ENCODE peak calls at places on chromosome 21, in six cellular contexts. X, F, N, L, U and C are unnamed samples.

GRCh38 chr21:41497836-41498235 is 10.1 kb downstream of the TMPRSS2 start:
- DNase-seq in X (no peak), N (no peak), U (no peak), F (no peak), L (no peak), C (no peak)

GRCh38 chr21:41501919-41502318 is 6.0 kb downstream of the TMPRSS2 start:
- DNase-seq in N (peak; percentile 52), U (no peak), L (no peak), X (peak; percentile 80), F (no peak), C (no peak)

GRCh38 chr21:28018741-28019669 is 973.7 kb downstream of the LTN1 start:
- DNase-seq in F (no peak), X (peak; percentile 55), U (no peak), L (no peak), N (peak; percentile 43), C (no peak)

GRCh38 chr21:15908187-15908586 is 178.4 kb downstream of the USP25 start:
- DNase-seq in X (no peak), N (no peak), F (no peak), U (peak; percentile 9), L (no peak), C (no peak)

GRCh38 chr21:14707265-14708020 is 161.3 kb upstream of the SAMSN1 start:
- DNase-seq in F (no peak), U (peak; percentile 45), X (peak; percentile 75), L (no peak), N (no peak), C (no peak)

GRCh38 chr21:29376556-29376955 is 77.8 kb downstream of the BACH1 start:
- DNase-seq in X (peak; percentile 59), U (no peak), N (peak; percentile 45), F (no peak), L (peak; percentile 18), C (no peak)

GRCh38 chr21:25891596-25891995 is 156.8 kb downstream of the GABPA start:
- DNase-seq in F (no peak), X (no peak), N (no peak), U (no peak), L (no peak), C (no peak)

GRCh38 chr21:32215306-32215685 is 63.6 kb downstream of the MIS18A start:
- DNase-seq in L (no peak), F (no peak), U (no peak), X (no peak), N (no peak), C (no peak)

GRCh38 chr21:20739421-20739820 is 258.8 kb upstream of the NCAM2 start:
- DNase-seq in L (no peak), N (no peak), U (no peak), F (no peak), X (peak; percentile 25), C (no peak)

GRCh38 chr21:39669976-39670671 is 57.4 kb downstream of the B3GALT5 start:
- DNase-seq in L (no peak), X (no peak), U (no peak), N (no peak), F (no peak), C (no peak)

GRCh38 chr21:46636181-46636512 is 673 bp downstream of the PRMT2 start:
- DNase-seq in F (no peak), U (no peak), L (no peak), X (peak; percentile 2), N (no peak), C (no peak)

GRCh38 chr21:46637952-46638746 is 2.7 kb downstream of the PRMT2 start:
- DNase-seq in F (no peak), L (no peak), X (peak; percentile 12), U (no peak), N (no peak), C (no peak)

GRCh38 chr21:46641656-46642055 is 6.2 kb downstream of the PRMT2 start:
- DNase-seq in U (no peak), X (no peak), L (no peak), N (no peak), F (no peak), C (no peak)

GRCh38 chr21:46636550-46637289 is 1.2 kb downstream of the PRMT2 start:
- DNase-seq in U (no peak), X (peak; percentile 2), L (no peak), F (no peak), N (no peak), C (no peak)

GRCh38 chr21:46639489-46640386 is 4.3 kb downstream of the PRMT2 start:
- DNase-seq in U (no peak), X (peak; percentile 58), L (no peak), N (no peak), F (no peak), C (no peak)
- TF ChIP-seq CTCF in U (peak; percentile 51), X (peak; percentile 81), L (peak; percentile 57), N (no peak), F (peak; percentile 40), C (peak; percentile 43)

GRCh38 chr21:36847189-36847588 is 119.3 kb downstream of the HLCS start:
- DNase-seq in X (peak; percentile 89), N (no peak), U (peak; percentile 75), F (peak; percentile 33), L (no peak), C (peak; percentile 43)

GRCh38 chr21:36848875-36849274 is 117.6 kb downstream of the HLCS start:
- DNase-seq in X (no peak), U (no peak), F (no peak), L (no peak), N (no peak), C (no peak)

GRCh38 chr21:36845790-36846189 is 120.7 kb downstream of the HLCS start:
- DNase-seq in F (no peak), X (no peak), U (no peak), L (no peak), N (no peak), C (no peak)

GRCh38 chr21:36845070-36845469 is 121.4 kb downstream of the HLCS start:
- DNase-seq in U (no peak), X (no peak), L (no peak), N (no peak), F (no peak), C (no peak)

DNA sequence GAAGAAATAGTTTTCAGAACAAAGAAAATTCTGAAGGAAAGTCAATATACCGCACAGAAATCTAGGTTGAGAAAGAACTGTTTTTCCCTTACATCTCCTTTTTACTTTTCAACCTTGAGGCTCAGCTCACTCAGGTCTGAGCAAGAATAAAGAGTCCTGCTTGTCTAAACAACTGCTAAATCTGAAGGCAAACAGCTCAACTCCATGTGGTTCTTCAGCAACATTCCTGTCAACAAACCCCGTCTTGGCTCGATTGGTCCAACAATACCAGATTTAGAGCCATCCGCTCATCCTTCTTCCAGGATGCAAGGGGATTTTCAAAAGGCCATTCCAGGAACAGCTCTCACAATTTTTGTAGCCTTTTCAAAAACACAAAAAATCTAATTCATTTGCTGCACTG is 119.8 kb downstream of the HLCS start:
- DNase-seq in U (peak; percentile 21), N (no peak), L (no peak), F (no peak), X (no peak), C (no peak)
- H3K4me3 ChIP-seq in U (no peak overlapping the region), N (no peak overlapping the region), L (no peak overlapping the region), F (no peak overlapping the region), X (no peak overlapping the region), C (no peak overlapping the region)

GRCh38 chr21:44456207-44456914 is 1.1 kb downstream of the LRRC3 start:
- DNase-seq in X (no peak), U (no peak), F (no peak), N (no peak), L (no peak), C (no peak)

GRCh38 chr21:44454058-44454457 is 1.3 kb upstream of the LRRC3 start:
- DNase-seq in F (no peak), U (no peak), X (no peak), N (no peak), L (no peak), C (no peak)

GRCh38 chr21:44456915-44457736 is 1.8 kb downstream of the LRRC3 start:
- DNase-seq in L (no peak), U (no peak), F (no peak), N (no peak), X (no peak), C (no peak)

GRCh38 chr21:44454747-44455523 is at the start of gene LRRC3:
- DNase-seq in L (peak; percentile 78), N (peak; percentile 87), U (peak; percentile 65), X (peak; percentile 86), F (peak; percentile 3), C (no peak)

DNA sequence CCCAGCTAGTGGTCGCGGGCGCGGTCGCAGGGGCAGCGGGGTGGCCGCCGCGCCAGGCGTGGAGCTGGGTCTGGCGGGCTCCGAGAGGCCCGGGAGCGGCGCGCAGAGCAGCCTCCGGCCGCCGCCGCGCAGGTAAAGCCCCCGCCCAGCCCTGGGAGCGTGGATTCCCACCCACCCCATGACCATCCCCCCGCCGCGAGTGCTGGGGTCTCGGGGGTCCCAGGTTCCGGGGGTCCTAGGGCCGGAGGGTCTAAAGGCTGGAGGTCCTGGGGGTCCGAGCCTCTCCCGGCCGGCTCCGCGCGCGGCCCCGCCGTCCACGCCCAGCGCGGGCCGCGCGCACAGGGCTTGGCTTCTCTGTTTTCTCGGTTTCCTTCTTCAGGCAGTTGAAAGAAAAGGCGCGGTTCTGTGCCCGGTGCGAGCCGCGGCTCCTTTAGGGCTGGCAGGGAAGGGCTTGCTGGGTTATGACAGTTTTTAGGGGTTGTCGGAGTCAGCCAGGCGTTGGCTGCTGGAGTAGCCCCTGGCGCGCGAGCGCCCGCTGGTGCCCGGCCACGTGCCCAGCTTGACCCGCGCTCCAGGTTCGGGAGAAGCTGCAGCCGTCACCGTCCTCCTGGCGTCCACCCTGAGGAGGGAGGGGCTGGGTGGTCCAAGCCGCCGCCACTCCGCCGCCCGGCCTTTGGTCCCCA is 355 bp downstream of the LRRC3 start:
- DNase-seq in N (peak; percentile 58), X (peak; percentile 49), U (peak; percentile 34), F (no peak), L (no peak), C (no peak)
- TF ChIP-seq CTCF in N (no peak), X (peak; percentile 56), U (no peak), F (peak; percentile 40), L (no peak), C (no peak)

GRCh38 chr21:33642896-33643657 is 776 bp downstream of the ITSN1 start:
- DNase-seq in X (peak; percentile 38), U (peak; percentile 19), F (no peak), N (peak; percentile 19), L (no peak), C (no peak)

GRCh38 chr21:33645730-33646129 is 3.4 kb downstream of the ITSN1 start:
- DNase-seq in F (no peak), L (no peak), U (no peak), N (no peak), X (peak; percentile 32), C (no peak)

GRCh38 chr21:33642027-33642895 is at the start of gene ITSN1:
- DNase-seq in N (peak; percentile 99), L (peak; percentile 100), F (peak; percentile 97), X (peak; percentile 99), U (peak; percentile 100), C (peak; percentile 96)

GRCh38 chr21:33643658-33644311 is 1.5 kb downstream of the ITSN1 start:
- DNase-seq in N (no peak), X (peak; percentile 22), L (no peak), U (peak; percentile 21), F (no peak), C (no peak)

DNA sequence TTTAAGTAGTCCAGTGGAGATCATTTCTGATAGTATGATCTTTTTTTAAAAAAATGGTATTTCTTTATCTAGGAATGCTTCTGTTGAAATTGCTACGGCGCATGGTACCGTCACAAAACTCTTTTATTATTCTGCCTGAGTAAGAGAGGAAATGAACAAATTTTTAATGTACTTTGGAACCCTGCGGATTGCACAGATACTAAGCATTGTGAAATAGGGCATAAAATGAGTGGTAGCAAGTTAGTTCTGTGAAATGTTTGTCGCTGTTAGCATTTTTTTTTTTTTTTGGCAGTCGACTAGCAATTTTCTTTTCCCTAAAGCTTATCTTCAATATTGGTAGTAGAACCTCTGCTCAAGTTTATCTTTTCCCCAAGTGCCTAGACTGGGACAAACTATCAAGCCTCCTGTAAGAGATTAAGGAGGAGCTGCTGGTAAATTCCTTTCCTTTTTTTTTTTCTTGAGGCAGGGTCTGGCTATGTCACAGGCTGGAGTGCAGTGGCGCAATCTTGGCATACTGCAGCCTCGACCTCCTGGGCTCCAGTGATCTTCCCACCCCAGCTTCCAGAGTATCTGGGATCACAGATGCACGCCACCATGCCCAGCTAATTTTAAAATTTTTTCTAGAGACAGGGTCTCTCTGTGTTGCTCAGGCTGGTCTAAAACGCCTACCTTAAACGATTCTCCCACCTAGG is 2.2 kb downstream of the ITSN1 start:
- DNase-seq in X (peak; percentile 54), L (peak; percentile 34), F (peak; percentile 56), N (no peak), U (no peak), C (no peak)
- H3K4me3 ChIP-seq in X (peak overlapping the region; percentile 91), L (no peak overlapping the region), F (peak overlapping the region; percentile 84), N (no peak overlapping the region), U (no peak overlapping the region), C (peak overlapping the region; percentile 73)